ENCODE peak calls at places on chromosomes 3 and 15, in six cellular contexts. W is tibial artery; K is astrocyte; I is heart right ventricle; N is CD8-positive, alpha-beta T cell; L is breast epithelium. A is an unnamed sample. For H3K4me1, the result is how much of the 10 kb centered on the place peaks cover.

GRCh38 chr3:171824824-171825221 is 14.5 kb upstream of the PLD1 start:
- DNase-seq in N (no peak), W (no peak), K (peak), I (no peak), L (no peak), A (no peak)

GRCh38 chr3:188760408-188760807 is 411.4 kb upstream of the TPRG1 start:
- DNase-seq in N (no peak), L (no peak), I (no peak), W (no peak), K (peak), A (no peak)

GRCh38 chr3:74273555-74274402 is 340.7 kb downstream of the CNTN3 start:
- DNase-seq in I (no peak), L (no peak), K (no peak), N (no peak), W (no peak), A (no peak)

GRCh38 chr3:157294953-157295352 is 135.0 kb upstream of the CCNL1 start:
- DNase-seq in W (no peak), K (no peak), L (no peak), I (no peak), N (no peak), A (no peak)

GRCh38 chr15:74983725-74984231 is 11.6 kb upstream of the SCAMP5 start:
- DNase-seq in L (no peak), W (no peak), I (no peak), N (no peak), K (no peak), A (no peak)

GRCh38 chr3:101311676-101312075 is 8.7 kb downstream of the IMPG2 start:
- DNase-seq in I (no peak), W (no peak), K (no peak), L (no peak), N (no peak), A (no peak)

GRCh38 chr3:50165388-50166308 is 10.5 kb downstream of the SEMA3F start:
- DNase-seq in N (no peak), L (no peak), W (peak), K (peak), I (peak), A (no peak)

GRCh38 chr15:66878761-66879160 is 176.7 kb downstream of the SMAD6 start:
- DNase-seq in K (no peak), N (no peak), I (peak), L (no peak), W (no peak), A (no peak)

GRCh38 chr3:55659701-55660100 is 172.6 kb upstream of the WNT5A start:
- DNase-seq in L (no peak), I (no peak), W (no peak), K (no peak), N (no peak), A (no peak)

GRCh38 chr3:31926543-31926942 is 54.5 kb downstream of the OSBPL10 start:
- DNase-seq in I (no peak), W (no peak), K (no peak), N (no peak), L (no peak), A (no peak)

GRCh38 chr3:12557472-12558105 is 702 bp downstream of the MKRN2 start:
- DNase-seq in K (peak), W (no peak), N (no peak), I (no peak), L (no peak), A (no peak)

GRCh38 chr15:94487635-94488034 is 256.3 kb downstream of the MCTP2 start:
- DNase-seq in K (no peak), N (no peak), W (no peak), I (no peak), L (no peak), A (no peak)

GRCh38 chr3:176896640-176897039 is 300.6 kb downstream of the TBL1XR1 start:
- DNase-seq in N (no peak), L (no peak), W (no peak), K (no peak), I (no peak), A (no peak)

GRCh38 chr3:143327388-143327787 is 207.8 kb downstream of the CHST2 start:
- DNase-seq in N (no peak), K (no peak), L (no peak), I (no peak), W (no peak), A (no peak)

GRCh38 chr3:8784676-8785435 is 15.4 kb upstream of the OXTR start:
- DNase-seq in L (no peak), N (no peak), I (no peak), K (no peak), W (no peak), A (no peak)

GRCh38 chr3:127172211-127172610 is 20.7 kb upstream of the PRR23E start:
- DNase-seq in L (no peak), I (no peak), K (no peak), N (no peak), W (no peak), A (no peak)

GRCh38 chr3:72323794-72324193 is 524.5 kb downstream of the SHQ1 start:
- DNase-seq in K (no peak), N (no peak), W (no peak), L (no peak), I (no peak), A (no peak)

GRCh38 chr3:112639451-112640332 is 1.3 kb downstream of the CCDC80 start:
- DNase-seq in N (no peak), L (no peak), W (peak), K (no peak), I (no peak), A (no peak)

GRCh38 chr3:52022323-52023100 is 26.8 kb upstream of the RPL29 start:
- DNase-seq in N (no peak), I (peak), W (peak), K (no peak), L (no peak), A (no peak)

GRCh38 chr3:17500618-17501017 is 241.8 kb downstream of the TBC1D5 start:
- DNase-seq in L (no peak), K (peak), I (no peak), N (no peak), W (no peak), A (no peak)

GRCh38 chr15:63093486-63094205 is 28.0 kb upstream of the LACTB start:
- DNase-seq in W (peak), K (no peak), I (peak), N (peak), L (peak), A (peak)

GRCh38 chr3:195847061-195847950 is 35.6 kb upstream of the MUC4 start:
- DNase-seq in I (no peak), K (peak), L (no peak), N (no peak), W (no peak), A (no peak)

GRCh38 chr3:99549918-99550603 is 88.3 kb upstream of the COL8A1 start:
- DNase-seq in N (no peak), I (no peak), K (peak), L (no peak), W (no peak), A (no peak)

GRCh38 chr15:88708256-88709054 is 69.6 kb downstream of the ISG20 start:
- DNase-seq in N (no peak), I (peak), W (no peak), L (no peak), K (no peak), A (no peak)

GRCh38 chr3:111571272-111571671 is 23.9 kb downstream of the ZBED2 start:
- DNase-seq in W (no peak), K (no peak), L (no peak), N (no peak), I (no peak), A (no peak)
- H3K4me1 ChIP-seq in W (under half), K (under half), L (under half), N (under half), I (under half), A (under half)

GRCh38 chr3:64221564-64222257 is 3.6 kb downstream of the PRICKLE2 start:
- DNase-seq in K (no peak), I (no peak), L (no peak), W (no peak), N (no peak), A (no peak)
- TF ChIP-seq CTCF in K (peak), I (no peak), L (no peak), W (no peak), N (no peak), A (no peak)

DNA sequence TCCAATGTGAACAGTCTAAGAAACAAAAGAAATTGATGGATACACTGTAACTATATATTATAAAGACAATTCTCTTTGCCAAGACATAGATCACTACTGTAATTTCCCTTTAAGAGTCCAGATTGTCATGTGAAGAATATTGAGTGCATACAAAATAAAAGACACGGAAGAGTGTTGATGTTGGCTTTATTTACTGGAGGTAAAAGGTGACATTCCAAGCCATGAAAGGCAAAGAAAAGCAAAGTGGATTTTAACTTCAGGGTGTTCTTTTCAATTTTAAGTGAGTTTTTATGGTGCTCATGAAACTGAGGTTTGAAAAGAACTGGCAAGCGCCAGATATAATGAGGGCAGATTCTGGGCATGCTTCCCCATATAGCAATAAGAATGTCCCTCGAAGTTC is 529.3 kb downstream of the MECOM start:
- DNase-seq in N (no peak), L (no peak), W (no peak), I (no peak), K (no peak), A (no peak)
- H3K4me1 ChIP-seq in N (under half), L (under half), W (under half), I (under half), K (under half), A (under half)

GRCh38 chr3:137013955-137014688 is 56.3 kb downstream of the IL20RB start:
- DNase-seq in N (peak), I (peak), W (peak), L (peak), K (peak), A (peak)
- TF ChIP-seq CTCF in N (peak), I (peak), W (peak), L (peak), K (peak), A (peak)

A was measured in lower lobe of right lung.